ENCODE peak calls at places on chromosomes 2 and 18, in ten cellular contexts. J is GM20000; Y is NCI-H345; I is stimulated activated CD4-positive, alpha-beta T cell treated with anti-CD3 and anti-CD28 coated beads, Interleukin-12 subunit alpha, Interleukin-12 subunit beta, amount 100 ng/mL, for 24 hours; G is AG08396; Q is DMS153; A is stimulated activated naive CD4-positive, alpha-beta T cell; H is activated naive CD4-positive, alpha-beta T cell treated with Interleukin-2 at 50 U/mL for 16 hours; F is MCF 10A; P is stimulated activated CD8-positive, alpha-beta memory T cell treated with anti-CD3 and anti-CD28 coated beads, Interleukin-15, amount 100 ng/mL, for 4 hours. O is an unnamed sample.

GRCh38 chr2:218031771-218032257 is 29.0 kb upstream of the TNS1 start:
- DNase-seq in Y (no peak), I (no peak), A (no peak), H (no peak), G (no peak), F (peak; percentile 20), J (no peak), Q (no peak), P (no peak), O (no peak)

GRCh38 chr2:144261336-144261735 is 258.6 kb downstream of the ZEB2 start:
- DNase-seq in I (no peak), F (peak; percentile 4), J (no peak), Q (no peak), Y (no peak), G (no peak), H (no peak), P (no peak), A (no peak), O (no peak)

GRCh38 chr18:24982831-24983230 is 369.1 kb downstream of the ZNF521 start:
- DNase-seq in J (no peak), P (no peak), F (no peak), Q (no peak), A (no peak), G (peak; percentile 16), H (no peak), I (no peak), Y (no peak), O (no peak)

GRCh38 chr2:170813611-170814550 is 2.8 kb upstream of the GAD1 start:
- DNase-seq in H (no peak), F (peak; percentile 60), G (peak; percentile 70), J (no peak), Q (peak; percentile 18), Y (peak; percentile 78), A (peak; percentile 7), I (no peak), P (no peak), O (no peak)

GRCh38 chr2:86809481-86810121 is 18.9 kb upstream of the CD8A start:
- DNase-seq in Y (no peak), P (no peak), J (no peak), G (no peak), H (no peak), A (no peak), F (no peak), Q (no peak), I (no peak), O (no peak)

GRCh38 chr2:163351966-163352365 is 383.8 kb downstream of the FIGN start:
- DNase-seq in I (no peak), H (no peak), F (no peak), Q (no peak), G (no peak), J (no peak), P (no peak), Y (no peak), A (no peak), O (no peak)

GRCh38 chr2:73939419-73939818 is 12.7 kb downstream of the DGUOK start:
- DNase-seq in I (no peak), F (peak; percentile 91), P (no peak), A (peak; percentile 44), J (no peak), G (peak; percentile 57), H (no peak), Q (no peak), Y (no peak), O (no peak)

GRCh38 chr18:26637983-26638382 is 89.6 kb upstream of the KCTD1 start:
- DNase-seq in I (no peak), Q (no peak), H (no peak), A (no peak), G (no peak), J (no peak), F (no peak), Y (no peak), P (no peak), O (no peak)

GRCh38 chr18:48955528-48956261 is 4.9 kb upstream of the SMAD7 start:
- DNase-seq in G (peak; percentile 82), F (no peak), P (no peak), J (no peak), A (no peak), Q (no peak), I (no peak), H (no peak), Y (no peak), O (no peak)

GRCh38 chr18:74219056-74219455 is 70.7 kb downstream of the TIMM21 start:
- DNase-seq in P (no peak), Q (no peak), I (no peak), A (no peak), H (no peak), Y (no peak), F (peak; percentile 67), G (no peak), J (no peak), O (no peak)

GRCh38 chr2:127161176-127162136 is 54.5 kb upstream of the BIN1 start:
- DNase-seq in F (no peak), Y (no peak), G (no peak), I (no peak), H (no peak), A (no peak), Q (no peak), J (no peak), P (no peak), O (no peak)

GRCh38 chr18:904135-905090 is at the start of gene ADCYAP1:
- DNase-seq in Y (peak; percentile 50), A (no peak), H (no peak), I (no peak), F (no peak), Q (no peak), J (no peak), G (peak; percentile 28), P (no peak), O (peak; percentile 26)

GRCh38 chr18:42437001-42437400 is 482.0 kb downstream of the PIK3C3 start:
- DNase-seq in F (no peak), P (no peak), Y (no peak), H (no peak), G (no peak), I (no peak), J (no peak), A (no peak), Q (no peak), O (no peak)

GRCh38 chr2:39717067-39717466 is 51.4 kb downstream of the TMEM178A start:
- DNase-seq in P (no peak), G (no peak), Q (no peak), A (no peak), H (no peak), Y (no peak), F (no peak), J (no peak), I (no peak), O (no peak)

GRCh38 chr2:150410809-150411208 is 76.7 kb downstream of the RND3 start:
- DNase-seq in J (no peak), Q (no peak), G (peak; percentile 36), Y (no peak), P (no peak), F (no peak), A (no peak), I (no peak), H (no peak), O (no peak)

GRCh38 chr2:240604939-240605716 is 18.6 kb downstream of the CAPN10 start:
- DNase-seq in F (no peak), I (no peak), G (no peak), J (no peak), A (no peak), Y (no peak), Q (no peak), P (no peak), H (no peak), O (peak; percentile 16)

GRCh38 chr2:234887277-234887676 is 64.5 kb upstream of the SH3BP4 start:
- DNase-seq in P (no peak), Y (no peak), G (no peak), I (no peak), A (no peak), Q (no peak), H (no peak), J (no peak), F (no peak), O (no peak)

GRCh38 chr2:23423062-23423872 is 38.3 kb downstream of the KLHL29 start:
- DNase-seq in P (no peak), G (no peak), H (no peak), J (no peak), Q (no peak), F (no peak), I (no peak), A (no peak), Y (no peak), O (no peak)

GRCh38 chr2:215567504-215567903 is 131.6 kb upstream of the FN1 start:
- DNase-seq in F (no peak), P (no peak), H (no peak), G (no peak), Y (peak; percentile 33), I (no peak), J (peak; percentile 7), Q (no peak), A (no peak), O (no peak)

GRCh38 chr2:218072002-218072401 is 2.9 kb downstream of the RUFY4 start:
- DNase-seq in Y (no peak), I (no peak), Q (no peak), J (no peak), A (no peak), F (no peak), H (no peak), P (no peak), G (no peak), O (no peak)